ENCODE peak calls at places on chromosomes 12 and 14, in seven cellular contexts. O is GM10248; D is fibroblast of villous mesenchyme; S is CD4-positive, alpha-beta T cell; W is suprapubic skin; G is mucosa of descending colon; L is HAP-1. U is an unnamed sample.

GRCh38 chr14:72559227-72559626 is 334.7 kb downstream of the DPF3 start:
- DNase-seq in L (no peak), D (no peak), W (no peak), O (no peak), G (no peak), S (no peak), U (no peak)

GRCh38 chr14:37595809-37596595 is 573 bp downstream of the TTC6 start:
- DNase-seq in D (no peak), G (peak), W (no peak), L (peak), S (peak), O (no peak), U (no peak)

GRCh38 chr12:130667421-130667960 is 48.6 kb downstream of the RIMBP2 start:
- DNase-seq in W (no peak), D (no peak), L (no peak), O (no peak), S (no peak), G (no peak), U (no peak)

GRCh38 chr12:12442548-12443071 is 85.7 kb downstream of the BORCS5 start:
- DNase-seq in D (peak), W (no peak), G (no peak), O (no peak), L (no peak), S (no peak), U (no peak)

GRCh38 chr14:51860836-51861583 is 598 bp downstream of the GNG2 start:
- DNase-seq in S (no peak), W (no peak), D (peak), O (no peak), L (peak), G (no peak), U (no peak)

GRCh38 chr12:75446857-75447256 is 33.7 kb upstream of the GLIPR1 start:
- DNase-seq in D (no peak), G (no peak), W (no peak), S (no peak), L (no peak), O (no peak), U (no peak)

GRCh38 chr12:21697829-21698630 is 40.4 kb upstream of the LDHB start:
- DNase-seq in G (peak), S (no peak), W (no peak), L (no peak), O (no peak), D (peak), U (peak)

GRCh38 chr14:89237923-89238529 is 179.0 kb downstream of the FOXN3 start:
- DNase-seq in W (no peak), G (no peak), O (no peak), S (no peak), D (peak), L (no peak), U (no peak)

GRCh38 chr12:66117242-66117641 is 13.3 kb downstream of the LLPH start:
- DNase-seq in D (no peak), S (no peak), W (no peak), L (no peak), O (no peak), G (no peak), U (no peak)

GRCh38 chr12:13661005-13661887 is 320.2 kb downstream of the GRIN2B start:
- DNase-seq in L (peak), O (peak), D (peak), S (no peak), G (peak), W (no peak), U (peak)

GRCh38 chr12:122327494-122328385 is 61.4 kb upstream of the VPS33A start:
- DNase-seq in S (no peak), G (no peak), L (no peak), W (no peak), O (no peak), D (no peak), U (no peak)

GRCh38 chr12:93857917-93858513 is 180.8 kb downstream of the CRADD start:
- DNase-seq in S (no peak), O (no peak), G (no peak), D (no peak), W (no peak), L (peak), U (no peak)

U was measured in globus pallidus.